ENCODE peak calls at places on chromosome 2, in six cellular contexts. W is esophagus squamous epithelium; L is heart left ventricle; E is CD8-positive, alpha-beta T cell; P is ovary; I is OCI-LY7. Y is an unnamed sample.

GRCh38 chr2:222900354-222900753 is 39.5 kb downstream of the ACSL3 start:
- DNase-seq in P (no peak), W (no peak), L (no peak), I (no peak), E (no peak), Y (no peak)

GRCh38 chr2:166060191-166060590 is 67.6 kb downstream of the SCN1A start:
- DNase-seq in I (no peak), P (no peak), E (no peak), W (no peak), L (no peak), Y (no peak)

GRCh38 chr2:132588576-132588975 is 81.4 kb downstream of the LYPD1 start:
- DNase-seq in P (no peak), L (no peak), E (no peak), I (no peak), W (no peak), Y (no peak)

GRCh38 chr2:173355866-173356508 is 1.3 kb downstream of the CDCA7 start:
- DNase-seq in E (no peak), W (no peak), I (peak; percentile 31), L (no peak), P (no peak), Y (no peak)

GRCh38 chr2:197089659-197090058 is 163.2 kb upstream of the PGAP1 start:
- DNase-seq in W (no peak), P (no peak), L (no peak), E (no peak), I (no peak), Y (no peak)

GRCh38 chr2:183229386-183229785 is 105.1 kb downstream of the NUP35 start:
- DNase-seq in L (no peak), W (no peak), I (no peak), E (no peak), P (no peak), Y (no peak)

GRCh38 chr2:55511508-55512124 is 7.9 kb upstream of the CFAP36 start:
- DNase-seq in P (no peak), E (no peak), L (no peak), W (no peak), I (peak; percentile 7), Y (peak; percentile 33)

GRCh38 chr2:88016948-88017779 is 817 bp upstream of the RNU2-63P start:
- DNase-seq in W (no peak), L (peak; percentile 39), I (no peak), E (no peak), P (no peak), Y (no peak)

GRCh38 chr2:195658541-195658890 is 1.5 kb downstream of the SLC39A10 start:
- DNase-seq in W (no peak), I (no peak), P (no peak), E (no peak), L (no peak), Y (no peak)

GRCh38 chr2:153074207-153074606 is 355.8 kb downstream of the ARL6IP6 start:
- DNase-seq in W (no peak), L (no peak), P (no peak), E (no peak), I (no peak), Y (no peak)

GRCh38 chr2:241940329-241940728 is 70.8 kb downstream of the RTP5 start:
- DNase-seq in E (no peak), L (no peak), W (no peak), P (no peak), I (peak; percentile 19), Y (no peak)

GRCh38 chr2:232927793-232928563 is 57.9 kb downstream of the SNORC start:
- DNase-seq in I (no peak), E (no peak), L (no peak), W (no peak), P (no peak), Y (no peak)

GRCh38 chr2:239319261-239319661 is 81.6 kb downstream of the HDAC4 start:
- DNase-seq in P (peak; percentile 72), I (no peak), W (no peak), L (peak; percentile 60), E (no peak), Y (no peak)

GRCh38 chr2:45269149-45269793 is 260.0 kb upstream of the SIX2 start:
- DNase-seq in L (no peak), I (no peak), P (no peak), E (no peak), W (no peak), Y (no peak)

GRCh38 chr2:239355724-239356123 is 45.1 kb downstream of the HDAC4 start:
- DNase-seq in E (no peak), P (no peak), W (no peak), I (no peak), L (no peak), Y (no peak)

GRCh38 chr2:221255862-221256261 is 316.2 kb downstream of the EPHA4 start:
- DNase-seq in W (no peak), I (no peak), P (no peak), L (no peak), E (no peak), Y (no peak)

GRCh38 chr2:20294231-20294630 is 56.4 kb downstream of the PUM2 start:
- DNase-seq in P (no peak), L (no peak), I (no peak), E (no peak), W (no peak), Y (no peak)
- H3K27ac ChIP-seq in P (no peak overlapping the region), L (no peak overlapping the region), I (no peak overlapping the region), E (no peak overlapping the region), W (no peak overlapping the region), Y (no peak overlapping the region)

GRCh38 chr2:96867756-96868554 is 1.9 kb downstream of the SEMA4C start:
- DNase-seq in E (no peak), L (no peak), I (no peak), P (no peak), W (no peak), Y (no peak)

GRCh38 chr2:96866586-96866985 is 3.3 kb downstream of the SEMA4C start:
- DNase-seq in W (no peak), L (no peak), P (no peak), I (no peak), E (no peak), Y (no peak)

GRCh38 chr2:96866149-96866548 is 3.7 kb downstream of the SEMA4C start:
- DNase-seq in W (no peak), P (no peak), L (no peak), E (no peak), I (no peak), Y (no peak)

GRCh38 chr2:96865654-96866053 is 4.2 kb downstream of the SEMA4C start:
- DNase-seq in W (no peak), I (no peak), E (no peak), L (no peak), P (no peak), Y (no peak)

GRCh38 chr2:96866986-96867755 is 2.7 kb downstream of the SEMA4C start:
- DNase-seq in I (no peak), P (no peak), W (no peak), E (no peak), L (no peak), Y (no peak)
- H3K4me1 ChIP-seq in I (peaks cover 13% of the 10 kb centered on the region), P (peaks cover 10% of the 10 kb centered on the region), W (peaks cover 87% of the 10 kb centered on the region), E (peaks cover 33% of the 10 kb centered on the region), L (peaks cover 54% of the 10 kb centered on the region), Y (peaks cover 7% of the 10 kb centered on the region)

GRCh38 chr2:124092685-124093084 is 67.6 kb downstream of the CNTNAP5 start:
- DNase-seq in I (no peak), P (no peak), W (no peak), L (no peak), E (no peak), Y (no peak)

GRCh38 chr2:124088621-124089020 is 63.5 kb downstream of the CNTNAP5 start:
- DNase-seq in L (no peak), W (no peak), I (no peak), P (no peak), E (no peak), Y (no peak)

GRCh38 chr2:124091721-124092120 is 66.6 kb downstream of the CNTNAP5 start:
- DNase-seq in L (no peak), W (no peak), I (no peak), E (no peak), P (no peak), Y (no peak)
- H3K4me3 ChIP-seq in L (no peak overlapping the region), W (no peak overlapping the region), I (no peak overlapping the region), E (no peak overlapping the region), P (no peak overlapping the region), Y (no peak overlapping the region)

GRCh38 chr2:121285077-121285449 is at the start of gene TFCP2L1:
- DNase-seq in P (no peak), W (no peak), L (no peak), E (no peak), I (peak; percentile 60), Y (peak; percentile 20)
- H3K27ac ChIP-seq in P (no peak within 1 kb of the TSS), W (peak within 1 kb of the TSS; percentile 65), L (no peak within 1 kb of the TSS), E (no peak within 1 kb of the TSS), I (no peak within 1 kb of the TSS), Y (no peak within 1 kb of the TSS)

GRCh38 chr2:46704593-46704992 is 211.0 kb downstream of the MCFD2 start:
- DNase-seq in E (no peak), I (no peak), L (no peak), P (no peak), W (no peak), Y (peak; percentile 31)
- H3K4me1 ChIP-seq in E (peaks cover 4% of the 10 kb centered on the region), I (peaks cover 8% of the 10 kb centered on the region), L (peaks cover 80% of the 10 kb centered on the region), P (peaks cover 13% of the 10 kb centered on the region), W (peaks cover 83% of the 10 kb centered on the region), Y (peaks cover 5% of the 10 kb centered on the region)

GRCh38 chr2:33457588-33458247 is 18.7 kb upstream of the RASGRP3 start:
- DNase-seq in I (no peak), P (no peak), L (peak; percentile 65), W (no peak), E (no peak), Y (no peak)
- H3K4me3 ChIP-seq in I (no peak overlapping the region), P (no peak overlapping the region), L (peak overlapping the region; percentile 23), W (no peak overlapping the region), E (no peak overlapping the region), Y (no peak overlapping the region)

DNA sequence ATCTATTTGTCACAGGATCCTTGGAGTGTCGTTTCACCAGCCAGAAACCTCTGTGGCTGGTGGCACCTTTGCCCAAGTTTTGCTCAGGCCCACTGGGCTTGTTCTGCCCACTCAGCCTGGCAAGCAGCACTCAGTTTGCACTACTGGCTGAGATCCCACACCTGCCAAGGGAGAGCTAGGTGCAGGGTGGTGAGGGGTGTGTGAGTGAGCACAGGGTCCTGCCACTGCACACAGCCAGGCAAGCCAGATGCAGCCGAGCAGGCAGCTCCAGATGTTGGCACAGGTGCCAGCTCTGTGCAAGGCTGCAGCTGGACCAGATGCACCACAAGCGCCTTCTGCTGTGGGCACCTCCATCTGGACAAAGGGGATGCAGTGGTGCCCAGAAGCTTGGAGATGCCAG is 281.7 kb upstream of the UBE2E3 start:
- DNase-seq in P (no peak), I (no peak), W (no peak), L (no peak), E (no peak), Y (no peak)
- H3K27ac ChIP-seq in P (no peak overlapping the region), I (no peak overlapping the region), W (no peak overlapping the region), L (no peak overlapping the region), E (no peak overlapping the region), Y (no peak overlapping the region)